ENCODE peak calls at places on chromosomes 1 and 21, in five cellular contexts. M is activated T-helper 1 cell treated with anti-CD3 and anti-CD28 coated beads, Interleukin-2, amount 50 U/mL, for 16 hours; W is sciatic nerve; V is WTC11; B is GM10248. N is an unnamed sample.

GRCh38 chr1:206687251-206687914 is 2.7 kb downstream of the MAPKAPK2 start:
- DNase-seq in M (no peak), W (no peak), V (no peak), B (no peak), N (no peak)

GRCh38 chr1:171985639-171986038 is 144.3 kb downstream of the DNM3 start:
- DNase-seq in M (no peak), W (no peak), V (no peak), B (no peak), N (no peak)

GRCh38 chr1:218874313-218874712 is 299.4 kb upstream of the LYPLAL1 start:
- DNase-seq in M (no peak), W (no peak), V (no peak), B (no peak), N (no peak)

GRCh38 chr21:29669416-29669815 is 270.4 kb downstream of the GRIK1 start:
- DNase-seq in M (no peak), W (no peak), V (no peak), B (no peak), N (no peak)

GRCh38 chr1:10511494-10511885 is 36.7 kb downstream of the PEX14 start:
- DNase-seq in M (no peak), W (no peak), V (no peak), B (no peak), N (no peak)

GRCh38 chr1:154801612-154802011 is 68.5 kb downstream of the KCNN3 start:
- DNase-seq in M (no peak), W (no peak), V (no peak), B (no peak), N (no peak)

GRCh38 chr1:235843458-235843857 is 23.2 kb downstream of the LYST start:
- DNase-seq in M (no peak), W (no peak), V (no peak), B (peak), N (no peak)

GRCh38 chr1:86765073-86765472 is 60.7 kb downstream of the SH3GLB1 start:
- DNase-seq in M (no peak), W (no peak), V (no peak), B (no peak), N (no peak)

GRCh38 chr1:20100632-20101355 is 18.5 kb downstream of the PLA2G2D start:
- DNase-seq in M (no peak), W (no peak), V (peak), B (peak), N (peak)

GRCh38 chr1:163570061-163570460 is 248.3 kb downstream of the NUF2 start:
- DNase-seq in M (no peak), W (no peak), V (no peak), B (no peak), N (no peak)